ENCODE peak calls at places on chromosome 19, in five cellular contexts. A is AG04450; U is activated effector memory CD4-positive, alpha-beta T cell treated with anti-CD3 and anti-CD28 coated beads, Interleukin-2, amount 50 U/mL, for 16 hours; G is tibial nerve; S is activated T-cell treated with anti-CD3 and anti-CD28 coated beads for 1 hour. D is an unnamed sample.

GRCh38 chr19:20470345-20471119 is 95.0 kb downstream of the ZNF737 start:
- DNase-seq in S (no peak), G (no peak), U (no peak), A (no peak), D (no peak)

GRCh38 chr19:43812689-43813088 is 10.4 kb upstream of the LYPD5 start:
- DNase-seq in S (no peak), U (no peak), A (no peak), G (no peak), D (no peak)

GRCh38 chr19:7386769-7387168 is 38.0 kb downstream of the ARHGEF18 start:
- DNase-seq in S (no peak), A (no peak), G (no peak), U (no peak), D (no peak)

GRCh38 chr19:49954933-49955332 is 6.0 kb downstream of the SIGLEC11 start:
- DNase-seq in S (no peak), U (no peak), A (no peak), G (no peak), D (no peak)

GRCh38 chr19:23917856-23918255 is 3.2 kb downstream of the ZNF726 start:
- DNase-seq in A (no peak), S (no peak), G (no peak), U (no peak), D (no peak)

GRCh38 chr19:41702208-41702651 is 6.2 kb upstream of the CEACAM5 start:
- DNase-seq in S (no peak), G (no peak), A (no peak), U (no peak), D (no peak)

GRCh38 chr19:53945441-53945840 is 17.3 kb upstream of the CACNG8 start:
- DNase-seq in G (no peak), U (no peak), A (no peak), S (no peak), D (peak; percentile 58)

GRCh38 chr19:3961007-3961406 is 9.9 kb downstream of the DAPK3 start:
- DNase-seq in G (no peak), S (no peak), U (no peak), A (no peak), D (no peak)

GRCh38 chr19:1069009-1069779 is 2.2 kb downstream of the ARHGAP45 start:
- DNase-seq in A (no peak), S (peak; percentile 63), G (no peak), U (peak; percentile 89), D (no peak)

GRCh38 chr19:43798546-43799409 is 3.5 kb downstream of the LYPD5 start:
- DNase-seq in G (no peak), S (peak; percentile 45), U (peak; percentile 89), A (no peak), D (peak; percentile 79)

GRCh38 chr19:1401138-1401888 is at the start of gene GAMT:
- DNase-seq in A (no peak), G (no peak), S (peak; percentile 55), U (peak; percentile 86), D (no peak)

GRCh38 chr19:40640744-40641143 is 39.6 kb downstream of the LTBP4 start:
- DNase-seq in A (no peak), S (no peak), G (no peak), U (no peak), D (no peak)

GRCh38 chr19:21238670-21239069 is 90.5 kb downstream of the ZNF708 start:
- DNase-seq in A (no peak), S (no peak), U (no peak), G (no peak), D (no peak)

GRCh38 chr19:43464089-43464775 is 1.2 kb downstream of the LYPD3 start:
- DNase-seq in U (peak; percentile 92), S (peak; percentile 71), G (peak; percentile 71), A (no peak), D (peak; percentile 88)

GRCh38 chr19:46861691-46862503 is 1.1 kb downstream of the ARHGAP35 start:
- DNase-seq in G (no peak), U (no peak), S (no peak), A (no peak), D (no peak)

GRCh38 chr19:19040417-19040816 is 7.0 kb downstream of the ARMC6 start:
- DNase-seq in A (peak; percentile 80), U (no peak), S (no peak), G (peak; percentile 38), D (no peak)

GRCh38 chr19:48468806-48469055 is 438 bp upstream of the CYTH2 start:
- DNase-seq in A (peak; percentile 100), G (no peak), S (no peak), U (no peak), D (no peak)

GRCh38 chr19:52492991-52493470 is 34.4 kb upstream of the ZNF808 start:
- DNase-seq in U (no peak), A (no peak), G (no peak), S (no peak), D (peak; percentile 44)

GRCh38 chr19:18961767-18962423 is 20.9 kb upstream of the HOMER3 start:
- DNase-seq in U (no peak), A (no peak), S (no peak), G (no peak), D (peak; percentile 78)

GRCh38 chr19:11204943-11205349 is 7.6 kb upstream of the KANK2 start:
- DNase-seq in A (no peak), U (no peak), S (no peak), G (no peak), D (no peak)

GRCh38 chr19:41868120-41868988 is 8.3 kb downstream of the RPS19 start:
- DNase-seq in G (no peak), U (no peak), S (no peak), A (no peak), D (no peak)

GRCh38 chr19:10419646-10420443 is 493 bp upstream of the PDE4A start:
- DNase-seq in U (peak; percentile 75), A (no peak), S (no peak), G (no peak), D (peak; percentile 94)

GRCh38 chr19:55226273-55226672 is 2.3 kb downstream of the TMEM86B start:
- DNase-seq in A (no peak), S (no peak), U (no peak), G (no peak), D (no peak)

GRCh38 chr19:29714953-29715694 is at the start of gene C19orf12:
- DNase-seq in S (peak; percentile 33), G (no peak), U (peak; percentile 85), A (no peak), D (no peak)

GRCh38 chr19:16293133-16294085 is 31.2 kb upstream of the KLF2 start:
- DNase-seq in G (peak; percentile 70), U (no peak), S (no peak), A (peak; percentile 96), D (no peak)

GRCh38 chr19:28228854-28229253 is 984.1 kb downstream of the UQCRFS1 start:
- DNase-seq in A (no peak), G (no peak), S (no peak), U (no peak), D (no peak)

GRCh38 chr19:28289294-28290063 is 923.5 kb downstream of the UQCRFS1 start:
- DNase-seq in U (no peak), G (no peak), A (no peak), S (no peak), D (no peak)

GRCh38 chr19:4067396-4068057 is 828 bp upstream of the ZBTB7A start:
- DNase-seq in S (peak; percentile 45), U (no peak), G (no peak), A (no peak), D (no peak)

GRCh38 chr19:11123076-11123567 is 32.5 kb downstream of the SPC24 start:
- DNase-seq in G (no peak), S (no peak), U (no peak), A (no peak), D (no peak)

GRCh38 chr19:2867025-2867991 is at the start of gene ZNF556:
- DNase-seq in A (no peak), G (no peak), S (no peak), U (no peak), D (no peak)

GRCh38 chr19:41595258-41595889 is 19.4 kb downstream of the CEACAM21 start:
- DNase-seq in U (peak; percentile 88), G (no peak), A (peak; percentile 6), S (peak; percentile 51), D (no peak)

GRCh38 chr19:4380254-4380727 is 20.1 kb downstream of the SH3GL1 start:
- DNase-seq in S (peak; percentile 52), U (peak; percentile 85), G (no peak), A (no peak), D (no peak)

GRCh38 chr19:17121736-17122293 is 46.2 kb downstream of the MYO9B start:
- DNase-seq in S (no peak), G (no peak), U (no peak), A (no peak), D (no peak)

GRCh38 chr19:38274734-38275133 is 10.4 kb downstream of the SPINT2 start:
- DNase-seq in S (no peak), G (no peak), U (no peak), A (no peak), D (no peak)

GRCh38 chr19:3108775-3109174 is 14.6 kb downstream of the GNA11 start:
- DNase-seq in G (no peak), U (peak; percentile 89), A (peak; percentile 18), S (peak; percentile 65), D (peak; percentile 86)

GRCh38 chr19:16303755-16304154 is 20.9 kb upstream of the KLF2 start:
- DNase-seq in S (no peak), G (no peak), A (no peak), U (no peak), D (no peak)